ENCODE peak calls at places on chromosomes 13 and 19, in seven cellular contexts. E is GM20000, A is IMR-90, N is type B pancreatic cell, O is colonic mucosa, V is dorsolateral prefrontal cortex, L is AG04450. R is an unnamed sample.

GRCh38 chr13:33218020-33218419 is 67.5 kb downstream of the STARD13 start:
- DNase-seq in E (no peak), A (peak), N (no peak), O (no peak), V (no peak), L (no peak), R (no peak)

GRCh38 chr13:42807866-42808265 is 26.5 kb downstream of the FAM216B start:
- DNase-seq in E (no peak), A (peak), N (no peak), O (no peak), V (no peak), L (no peak), R (no peak)

GRCh38 chr19:31548941-31549340 is 199.7 kb upstream of the TSHZ3 start:
- DNase-seq in E (no peak), A (peak), N (no peak), O (no peak), V (no peak), L (peak), R (no peak)

GRCh38 chr13:33228645-33229445 is 56.7 kb downstream of the STARD13 start:
- DNase-seq in E (peak), A (peak), N (no peak), O (peak), V (no peak), L (no peak), R (peak)

GRCh38 chr19:52270266-52270885 is 989 bp downstream of the ZNF766 start:
- DNase-seq in E (peak), A (peak), N (no peak), O (no peak), V (no peak), L (no peak), R (peak)

GRCh38 chr19:47143322-47144073 is 12.9 kb downstream of the SAE1 start:
- DNase-seq in E (no peak), A (no peak), N (no peak), O (no peak), V (no peak), L (no peak), R (no peak)

GRCh38 chr19:2476451-2477140 is 669 bp downstream of the GADD45B start:
- DNase-seq in E (peak), A (peak), N (no peak), O (peak), V (peak), L (no peak), R (no peak)

GRCh38 chr19:30788105-30788765 is 416.1 kb downstream of the ZNF536 start:
- DNase-seq in E (no peak), A (no peak), N (peak), O (no peak), V (no peak), L (no peak), R (no peak)

GRCh38 chr13:101556676-101557121 is 104.2 kb downstream of the ITGBL1 start:
- DNase-seq in E (no peak), A (peak), N (no peak), O (no peak), V (no peak), L (no peak), R (no peak)

GRCh38 chr19:53158119-53158656 is 665 bp downstream of the ZNF347 start:
- DNase-seq in E (peak), A (peak), N (peak), O (peak), V (no peak), L (no peak), R (peak)

GRCh38 chr19:49987159-49987698 is 26.3 kb upstream of the SIGLEC11 start:
- DNase-seq in E (peak), A (peak), N (peak), O (peak), V (peak), L (peak), R (peak)

GRCh38 chr13:107867701-107868661 is 347.4 kb downstream of the LIG4 start:
- DNase-seq in E (peak), A (peak), N (peak), O (no peak), V (peak), L (no peak), R (peak)

GRCh38 chr19:47507924-47508553 is 6.8 kb downstream of the NAPA start:
- DNase-seq in E (no peak), A (no peak), N (no peak), O (no peak), V (peak), L (no peak), R (no peak)

GRCh38 chr13:113589251-113589960 is 4.9 kb downstream of the TFDP1 start:
- DNase-seq in E (no peak), A (no peak), N (peak), O (peak), V (peak), L (no peak), R (no peak)

GRCh38 chr13:113586661-113587479 is 2.3 kb downstream of the TFDP1 start:
- DNase-seq in E (no peak), A (no peak), N (peak), O (peak), V (peak), L (no peak), R (no peak)

GRCh38 chr13:113589961-113590339 is 5.4 kb downstream of the TFDP1 start:
- DNase-seq in E (no peak), A (no peak), N (peak), O (peak), V (peak), L (no peak), R (no peak)

GRCh38 chr13:113585828-113586355 is 1.3 kb downstream of the TFDP1 start:
- DNase-seq in E (no peak), A (no peak), N (no peak), O (peak), V (peak), L (no peak), R (no peak)

DNA sequence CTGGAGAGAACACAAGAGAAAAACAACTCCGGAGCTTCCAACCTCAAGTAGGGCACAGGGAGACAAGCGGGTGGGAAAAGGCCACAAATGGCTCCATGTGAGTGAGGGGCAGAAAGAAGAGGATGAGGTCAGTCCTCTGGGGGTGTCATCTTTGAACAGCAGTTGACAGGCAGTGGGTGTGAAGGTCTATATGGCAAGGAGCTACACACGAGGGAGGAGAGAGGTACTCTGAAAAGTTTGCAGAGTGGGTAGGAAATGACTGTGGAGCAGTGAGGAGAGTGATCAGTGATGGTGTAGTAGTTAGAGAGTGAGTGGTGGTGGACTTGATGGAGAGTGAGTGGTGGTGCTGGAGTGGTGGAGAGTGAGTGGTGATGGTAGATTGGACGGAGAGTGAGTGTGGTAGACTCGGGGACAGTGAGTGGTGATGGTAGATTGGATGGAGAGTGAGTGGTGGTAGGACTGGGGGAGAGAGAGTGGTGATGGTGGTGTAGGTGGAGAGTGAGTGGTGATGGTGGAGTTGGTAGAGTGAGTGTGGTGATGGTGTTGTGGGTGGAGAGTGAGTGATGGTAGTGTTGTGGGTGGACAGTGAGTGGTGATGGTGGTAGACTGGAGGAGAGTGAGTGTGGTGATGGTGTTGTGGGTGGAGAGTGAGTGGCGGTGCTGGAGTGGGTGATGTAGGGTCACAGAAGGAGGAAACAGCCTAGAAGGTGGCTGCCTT is 4.0 kb downstream of the TFDP1 start:
- DNase-seq in E (no peak), A (no peak), N (peak), O (peak), V (no peak), L (no peak), R (no peak)
- TF ChIP-seq CTCF in E (no peak), A (no peak), N (no peak), O (no peak), V (no peak), L (no peak), R (no peak)

GRCh38 chr13:41460930-41461329 is 3.6 kb downstream of the RGCC start:
- DNase-seq in E (no peak), A (no peak), N (no peak), O (no peak), V (no peak), L (no peak), R (no peak)

GRCh38 chr13:41457589-41458186 is 338 bp downstream of the RGCC start:
- DNase-seq in E (peak), A (no peak), N (no peak), O (peak), V (no peak), L (no peak), R (peak)

GRCh38 chr13:41458187-41458938 is 1.0 kb downstream of the RGCC start:
- DNase-seq in E (peak), A (peak), N (no peak), O (peak), V (peak), L (no peak), R (peak)

GRCh38 chr13:41459754-41460111 is 2.4 kb downstream of the RGCC start:
- DNase-seq in E (no peak), A (no peak), N (no peak), O (no peak), V (no peak), L (no peak), R (no peak)

DNA sequence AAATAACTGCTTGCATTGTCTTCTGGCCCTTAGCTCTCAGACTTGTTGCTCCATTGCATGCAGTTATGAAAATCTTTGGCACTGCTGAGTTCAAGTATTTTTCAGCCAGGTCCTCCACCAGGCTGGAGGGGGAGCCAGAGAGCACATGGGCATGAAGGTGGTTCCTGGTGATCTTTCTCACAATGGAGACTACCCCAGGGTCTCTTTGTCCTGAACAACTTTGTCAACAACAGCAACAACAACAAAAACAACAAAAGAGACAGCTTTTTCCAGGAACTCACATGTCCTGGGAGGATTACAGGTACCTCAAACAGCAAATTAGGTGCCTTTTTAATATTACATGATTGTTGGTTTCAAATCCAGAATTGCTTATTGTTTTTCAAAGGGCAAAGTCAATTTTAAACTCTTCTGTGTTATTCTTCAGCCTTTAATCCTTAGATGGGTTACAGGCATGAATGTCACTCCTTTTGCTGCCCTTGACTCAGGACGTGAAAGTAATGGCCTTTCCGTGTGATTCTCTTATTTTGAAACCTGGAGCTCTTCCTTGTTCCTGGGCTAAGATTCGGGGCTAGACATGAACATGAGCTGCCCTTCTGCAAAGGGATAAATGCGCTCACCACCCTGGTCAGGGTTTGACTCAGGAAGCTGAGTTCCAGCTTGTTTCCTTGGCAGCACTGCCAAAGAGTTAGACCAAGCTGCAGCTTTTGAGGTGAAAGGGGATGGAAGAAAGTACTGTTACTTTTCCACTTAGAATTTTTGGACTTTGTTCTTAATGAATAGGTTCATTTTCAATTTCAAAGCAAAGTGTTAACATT is 1.8 kb downstream of the RGCC start:
- DNase-seq in E (peak), A (peak), N (no peak), O (peak), V (no peak), L (no peak), R (peak)
- TF ChIP-seq CTCF in E (peak), A (peak), N (peak), O (peak), V (peak), L (peak), R (peak)

GRCh38 chr13:36819811-36820140 is 754 bp downstream of the RFXAP start:
- DNase-seq in E (no peak), A (peak), N (no peak), O (no peak), V (no peak), L (no peak), R (no peak)

GRCh38 chr13:36820222-36820621 is 1.2 kb downstream of the RFXAP start:
- DNase-seq in E (peak), A (no peak), N (no peak), O (no peak), V (no peak), L (no peak), R (peak)

GRCh38 chr13:36817996-36818395 is 1.0 kb upstream of the RFXAP start:
- DNase-seq in E (no peak), A (no peak), N (no peak), O (no peak), V (no peak), L (no peak), R (no peak)

GRCh38 chr13:36818483-36819063 is 449 bp upstream of the RFXAP start:
- DNase-seq in E (no peak), A (no peak), N (no peak), O (no peak), V (no peak), L (no peak), R (peak)

GRCh38 chr13:36819064-36819810 is at the start of gene RFXAP:
- DNase-seq in E (peak), A (peak), N (peak), O (peak), V (peak), L (peak), R (peak)
- TF ChIP-seq CTCF in E (no peak), A (no peak), N (peak), O (no peak), V (peak), L (no peak), R (no peak)

GRCh38 chr19:58499021-58499927 is 12.5 kb downstream of the SLC27A5 start:
- DNase-seq in E (peak), A (peak), N (peak), O (peak), V (peak), L (peak), R (peak)
- TF ChIP-seq CTCF in E (no peak), A (peak), N (peak), O (no peak), V (peak), L (peak), R (peak)

DNA sequence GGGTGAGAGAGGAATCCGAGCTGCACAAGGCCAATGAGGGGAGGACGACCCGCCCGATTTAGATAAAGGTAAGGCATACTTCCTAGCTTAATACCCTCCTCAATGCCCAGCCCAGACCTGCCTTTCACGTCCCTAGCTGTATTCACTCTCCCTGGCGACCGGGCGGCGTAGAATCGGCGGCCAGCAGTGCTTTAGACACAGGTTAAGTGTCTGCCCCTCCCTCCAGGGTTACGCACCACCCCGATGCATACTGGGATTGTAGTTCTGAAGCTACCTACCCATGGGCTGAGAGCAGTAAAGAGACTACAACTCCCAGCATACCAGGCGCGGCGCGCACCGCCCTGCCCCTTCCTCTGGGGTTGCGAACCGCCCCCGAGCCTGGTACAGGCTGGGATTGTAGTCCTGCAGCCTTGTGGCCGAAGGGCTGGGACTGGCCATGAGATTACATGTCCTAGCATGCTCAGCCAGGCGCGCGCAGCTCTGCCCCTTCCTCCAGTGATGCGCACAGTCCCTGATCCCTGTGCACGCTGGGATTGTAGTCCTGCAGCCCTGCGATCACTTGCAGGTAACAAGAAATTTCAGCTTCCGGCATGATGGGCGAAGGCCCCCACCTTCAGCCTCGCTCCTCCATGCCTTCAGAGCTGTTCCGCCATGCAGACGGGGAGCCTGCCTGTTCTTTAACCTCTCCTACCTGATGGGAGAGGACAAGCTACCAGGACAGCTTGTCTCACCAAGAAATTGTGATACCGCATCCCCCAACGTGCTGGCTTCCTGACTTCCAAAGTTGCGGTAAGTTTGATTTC is 43.5 kb upstream of the ZNF14 start:
- DNase-seq in E (peak), A (peak), N (peak), O (peak), V (peak), L (peak), R (peak)
- TF ChIP-seq CTCF in E (no peak), A (no peak), N (no peak), O (no peak), V (peak), L (no peak), R (no peak)

DNA sequence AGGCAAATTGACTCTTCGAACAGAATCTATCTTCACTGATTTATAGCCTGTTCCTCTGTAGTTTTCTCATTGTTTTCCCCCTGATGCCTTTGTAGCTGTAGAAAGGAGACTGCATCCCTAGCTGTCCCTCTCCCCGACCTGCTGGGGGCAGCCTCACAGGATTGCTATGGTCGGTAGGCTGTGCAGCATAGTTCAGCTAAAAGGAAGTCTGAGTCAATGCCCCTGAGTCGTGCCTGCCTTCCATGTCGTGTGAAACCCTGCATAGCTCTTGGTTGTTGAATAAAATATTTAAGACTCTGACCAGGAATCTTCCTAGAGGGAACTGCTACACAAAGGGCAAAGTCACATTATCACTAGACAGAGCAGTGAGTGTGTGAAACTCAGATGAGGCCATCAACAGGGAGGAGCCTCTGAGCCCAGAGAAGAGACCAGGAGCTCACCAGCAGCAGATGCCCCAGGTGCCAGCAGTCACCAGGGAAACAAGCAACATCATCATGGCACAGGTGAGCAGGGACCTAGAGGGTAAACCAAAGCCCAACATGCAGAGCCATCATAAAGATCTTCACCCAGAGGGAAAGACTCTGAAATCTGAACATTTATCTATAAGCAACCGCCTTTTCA is 108.4 kb upstream of the NBEA start:
- DNase-seq in E (no peak), A (peak), N (no peak), O (no peak), V (no peak), L (no peak), R (no peak)
- TF ChIP-seq CTCF in E (no peak), A (no peak), N (no peak), O (no peak), V (no peak), L (no peak), R (no peak)